ENCODE peak calls at places on chromosomes 5 and 9, in ten cellular contexts. One of them, this sample, is unnamed.

GRCh38 chr5:157312492-157312891 is 46.6 kb downstream of the CYFIP2 start:
- DNase-seq in OCI-LY7: peak
- DNase-seq in GM12878: peak
- DNase-seq in kidney: no peak
- DNase-seq in tibial artery: no peak
- DNase-seq in CD4-positive, alpha-beta memory T cell: peak
- DNase-seq in upper lobe of right lung: no peak
- DNase-seq in GM23248: peak
- DNase-seq in effector memory CD4-positive, alpha-beta T cell: peak
- DNase-seq in trophoblast cell: peak
- DNase-seq in this sample: peak

GRCh38 chr9:128148509-128149000 is 698 bp upstream of the LCN2 start:
- DNase-seq in trophoblast cell: no peak
- DNase-seq in GM12878: no peak
- DNase-seq in effector memory CD4-positive, alpha-beta T cell: no peak
- DNase-seq in tibial artery: no peak
- DNase-seq in GM23248: no peak
- DNase-seq in upper lobe of right lung: no peak
- DNase-seq in kidney: no peak
- DNase-seq in CD4-positive, alpha-beta memory T cell: no peak
- DNase-seq in OCI-LY7: no peak
- DNase-seq in this sample: no peak

GRCh38 chr9:120625222-120625621 is 45.3 kb upstream of the CDK5RAP2 start:
- DNase-seq in effector memory CD4-positive, alpha-beta T cell: no peak
- DNase-seq in GM12878: no peak
- DNase-seq in trophoblast cell: no peak
- DNase-seq in kidney: no peak
- DNase-seq in tibial artery: no peak
- DNase-seq in CD4-positive, alpha-beta memory T cell: peak
- DNase-seq in OCI-LY7: no peak
- DNase-seq in GM23248: peak
- DNase-seq in upper lobe of right lung: no peak
- DNase-seq in this sample: no peak

GRCh38 chr9:131513177-131513576 is 10.5 kb downstream of the POMT1 start:
- DNase-seq in trophoblast cell: no peak
- DNase-seq in CD4-positive, alpha-beta memory T cell: peak
- DNase-seq in tibial artery: no peak
- DNase-seq in OCI-LY7: peak
- DNase-seq in effector memory CD4-positive, alpha-beta T cell: no peak
- DNase-seq in upper lobe of right lung: no peak
- DNase-seq in GM23248: no peak
- DNase-seq in GM12878: no peak
- DNase-seq in kidney: no peak
- DNase-seq in this sample: no peak

GRCh38 chr9:71681708-71682268 is 86.5 kb downstream of the CEMIP2 start:
- DNase-seq in OCI-LY7: no peak
- DNase-seq in upper lobe of right lung: no peak
- DNase-seq in GM12878: no peak
- DNase-seq in CD4-positive, alpha-beta memory T cell: no peak
- DNase-seq in GM23248: peak
- DNase-seq in kidney: no peak
- DNase-seq in effector memory CD4-positive, alpha-beta T cell: no peak
- DNase-seq in trophoblast cell: peak
- DNase-seq in tibial artery: no peak
- DNase-seq in this sample: no peak

GRCh38 chr9:16175461-16175860 is 622.6 kb downstream of the CCDC171 start:
- DNase-seq in kidney: no peak
- DNase-seq in tibial artery: no peak
- DNase-seq in trophoblast cell: no peak
- DNase-seq in upper lobe of right lung: no peak
- DNase-seq in OCI-LY7: no peak
- DNase-seq in CD4-positive, alpha-beta memory T cell: no peak
- DNase-seq in GM23248: no peak
- DNase-seq in effector memory CD4-positive, alpha-beta T cell: no peak
- DNase-seq in GM12878: no peak
- DNase-seq in this sample: no peak

GRCh38 chr5:83764101-83764500 is 43.4 kb upstream of the HAPLN1 start:
- DNase-seq in GM12878: no peak
- DNase-seq in tibial artery: no peak
- DNase-seq in CD4-positive, alpha-beta memory T cell: no peak
- DNase-seq in trophoblast cell: no peak
- DNase-seq in upper lobe of right lung: no peak
- DNase-seq in kidney: no peak
- DNase-seq in effector memory CD4-positive, alpha-beta T cell: no peak
- DNase-seq in GM23248: no peak
- DNase-seq in OCI-LY7: no peak
- DNase-seq in this sample: no peak

GRCh38 chr5:81093536-81094196 is 133.5 kb downstream of the RASGRF2 start:
- DNase-seq in OCI-LY7: no peak
- DNase-seq in GM23248: no peak
- DNase-seq in kidney: no peak
- DNase-seq in effector memory CD4-positive, alpha-beta T cell: no peak
- DNase-seq in CD4-positive, alpha-beta memory T cell: no peak
- DNase-seq in tibial artery: no peak
- DNase-seq in trophoblast cell: no peak
- DNase-seq in GM12878: no peak
- DNase-seq in upper lobe of right lung: no peak
- DNase-seq in this sample: no peak

GRCh38 chr9:111038336-111039202 is at the start of gene LPAR1:
- DNase-seq in effector memory CD4-positive, alpha-beta T cell: no peak
- DNase-seq in kidney: peak
- DNase-seq in GM23248: peak
- DNase-seq in GM12878: no peak
- DNase-seq in OCI-LY7: no peak
- DNase-seq in trophoblast cell: peak
- DNase-seq in upper lobe of right lung: peak
- DNase-seq in tibial artery: peak
- DNase-seq in CD4-positive, alpha-beta memory T cell: no peak
- DNase-seq in this sample: no peak

GRCh38 chr9:107158321-107158720 is 124.8 kb upstream of the RAD23B start:
- DNase-seq in GM12878: no peak
- DNase-seq in trophoblast cell: peak
- DNase-seq in effector memory CD4-positive, alpha-beta T cell: no peak
- DNase-seq in tibial artery: no peak
- DNase-seq in OCI-LY7: peak
- DNase-seq in upper lobe of right lung: no peak
- DNase-seq in kidney: no peak
- DNase-seq in CD4-positive, alpha-beta memory T cell: no peak
- DNase-seq in GM23248: peak
- DNase-seq in this sample: no peak

GRCh38 chr9:121772600-121773285 is 121.3 kb downstream of the DAB2IP start:
- DNase-seq in trophoblast cell: no peak
- DNase-seq in CD4-positive, alpha-beta memory T cell: no peak
- DNase-seq in GM23248: no peak
- DNase-seq in kidney: peak
- DNase-seq in OCI-LY7: no peak
- DNase-seq in tibial artery: peak
- DNase-seq in GM12878: no peak
- DNase-seq in effector memory CD4-positive, alpha-beta T cell: no peak
- DNase-seq in upper lobe of right lung: peak
- DNase-seq in this sample: no peak

GRCh38 chr5:141780952-141781730 is 97.1 kb downstream of the PCDH1 start:
- DNase-seq in tibial artery: no peak
- DNase-seq in effector memory CD4-positive, alpha-beta T cell: no peak
- DNase-seq in CD4-positive, alpha-beta memory T cell: no peak
- DNase-seq in upper lobe of right lung: no peak
- DNase-seq in GM23248: no peak
- DNase-seq in kidney: no peak
- DNase-seq in OCI-LY7: no peak
- DNase-seq in GM12878: no peak
- DNase-seq in trophoblast cell: no peak
- DNase-seq in this sample: no peak
- H3K27ac ChIP-seq in tibial artery: no peak
- H3K27ac ChIP-seq in effector memory CD4-positive, alpha-beta T cell: no peak
- H3K27ac ChIP-seq in CD4-positive, alpha-beta memory T cell: no peak
- H3K27ac ChIP-seq in upper lobe of right lung: no peak
- H3K27ac ChIP-seq in GM23248: no peak
- H3K27ac ChIP-seq in kidney: no peak
- H3K27ac ChIP-seq in OCI-LY7: no peak
- H3K27ac ChIP-seq in GM12878: no peak
- H3K27ac ChIP-seq in trophoblast cell: no peak
- H3K27ac ChIP-seq in this sample: no peak

DNA sequence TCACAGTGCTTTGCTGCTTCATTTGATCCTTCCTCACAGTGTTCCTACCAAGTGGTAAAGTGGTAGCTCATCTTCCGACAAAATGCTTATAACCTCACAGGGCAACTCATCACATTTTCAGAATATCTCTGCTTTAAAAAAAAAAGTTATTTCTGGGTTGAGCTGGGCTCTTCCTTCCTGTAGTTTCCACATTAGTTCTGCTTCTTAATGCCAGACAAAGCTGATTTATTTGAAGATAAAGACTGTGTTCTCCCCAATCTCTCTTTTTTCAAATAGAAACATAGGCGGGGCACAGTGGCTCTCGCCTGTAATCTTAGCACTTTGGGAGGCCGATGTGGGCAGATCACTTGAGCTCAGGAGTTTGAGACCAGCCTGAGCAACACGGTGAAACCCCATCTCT is 273.1 kb downstream of the ACTL7B start:
- DNase-seq in tibial artery: no peak
- DNase-seq in effector memory CD4-positive, alpha-beta T cell: no peak
- DNase-seq in GM12878: no peak
- DNase-seq in GM23248: no peak
- DNase-seq in OCI-LY7: no peak
- DNase-seq in CD4-positive, alpha-beta memory T cell: no peak
- DNase-seq in upper lobe of right lung: no peak
- DNase-seq in trophoblast cell: no peak
- DNase-seq in kidney: no peak
- DNase-seq in this sample: no peak
- H3K4me3 ChIP-seq in tibial artery: no peak
- H3K4me3 ChIP-seq in effector memory CD4-positive, alpha-beta T cell: no peak
- H3K4me3 ChIP-seq in GM12878: no peak
- H3K4me3 ChIP-seq in GM23248: no peak
- H3K4me3 ChIP-seq in OCI-LY7: no peak
- H3K4me3 ChIP-seq in CD4-positive, alpha-beta memory T cell: no peak
- H3K4me3 ChIP-seq in upper lobe of right lung: no peak
- H3K4me3 ChIP-seq in trophoblast cell: no peak
- H3K4me3 ChIP-seq in kidney: no peak
- H3K4me3 ChIP-seq in this sample: no peak

GRCh38 chr5:39178171-39178570 is 41.2 kb downstream of the FYB1 start:
- DNase-seq in kidney: no peak
- DNase-seq in CD4-positive, alpha-beta memory T cell: no peak
- DNase-seq in GM23248: peak
- DNase-seq in tibial artery: no peak
- DNase-seq in effector memory CD4-positive, alpha-beta T cell: no peak
- DNase-seq in GM12878: no peak
- DNase-seq in trophoblast cell: peak
- DNase-seq in OCI-LY7: no peak
- DNase-seq in upper lobe of right lung: no peak
- DNase-seq in this sample: peak

GRCh38 chr5:39178856-39179255 is 40.5 kb downstream of the FYB1 start:
- DNase-seq in OCI-LY7: no peak
- DNase-seq in GM23248: no peak
- DNase-seq in tibial artery: no peak
- DNase-seq in CD4-positive, alpha-beta memory T cell: peak
- DNase-seq in GM12878: no peak
- DNase-seq in upper lobe of right lung: no peak
- DNase-seq in effector memory CD4-positive, alpha-beta T cell: no peak
- DNase-seq in kidney: no peak
- DNase-seq in trophoblast cell: no peak
- DNase-seq in this sample: no peak

GRCh38 chr5:39176740-39177628 is 42.4 kb downstream of the FYB1 start:
- DNase-seq in upper lobe of right lung: no peak
- DNase-seq in kidney: no peak
- DNase-seq in OCI-LY7: no peak
- DNase-seq in effector memory CD4-positive, alpha-beta T cell: peak
- DNase-seq in CD4-positive, alpha-beta memory T cell: peak
- DNase-seq in GM12878: peak
- DNase-seq in GM23248: no peak
- DNase-seq in tibial artery: no peak
- DNase-seq in trophoblast cell: no peak
- DNase-seq in this sample: no peak

GRCh38 chr5:39175273-39175955 is 43.9 kb downstream of the FYB1 start:
- DNase-seq in upper lobe of right lung: no peak
- DNase-seq in kidney: no peak
- DNase-seq in effector memory CD4-positive, alpha-beta T cell: peak
- DNase-seq in GM12878: no peak
- DNase-seq in trophoblast cell: peak
- DNase-seq in CD4-positive, alpha-beta memory T cell: peak
- DNase-seq in GM23248: no peak
- DNase-seq in OCI-LY7: no peak
- DNase-seq in tibial artery: no peak
- DNase-seq in this sample: no peak

DNA sequence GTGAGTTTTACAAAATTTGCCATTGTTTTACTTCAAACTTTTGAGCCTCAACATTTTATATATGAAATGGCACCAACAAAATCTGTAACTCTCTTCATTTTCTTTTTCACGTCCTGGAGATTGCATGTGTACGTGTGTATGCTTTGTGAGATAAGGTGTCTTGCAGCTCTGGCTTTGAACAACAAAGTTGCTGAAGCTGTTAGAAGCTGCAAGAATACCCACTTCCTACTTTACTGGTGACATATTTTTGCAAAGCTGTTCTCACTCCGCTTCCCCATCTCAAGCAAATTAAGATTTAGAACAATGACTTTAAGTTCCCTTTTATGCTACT is 41.8 kb downstream of the FYB1 start:
- DNase-seq in GM23248: no peak
- DNase-seq in tibial artery: no peak
- DNase-seq in trophoblast cell: no peak
- DNase-seq in GM12878: peak
- DNase-seq in effector memory CD4-positive, alpha-beta T cell: no peak
- DNase-seq in OCI-LY7: no peak
- DNase-seq in kidney: no peak
- DNase-seq in CD4-positive, alpha-beta memory T cell: peak
- DNase-seq in upper lobe of right lung: no peak
- DNase-seq in this sample: peak
- H3K27ac ChIP-seq in GM23248: no peak
- H3K27ac ChIP-seq in tibial artery: no peak
- H3K27ac ChIP-seq in trophoblast cell: no peak
- H3K27ac ChIP-seq in GM12878: no peak
- H3K27ac ChIP-seq in effector memory CD4-positive, alpha-beta T cell: peak
- H3K27ac ChIP-seq in OCI-LY7: no peak
- H3K27ac ChIP-seq in kidney: no peak
- H3K27ac ChIP-seq in CD4-positive, alpha-beta memory T cell: peak
- H3K27ac ChIP-seq in upper lobe of right lung: no peak
- H3K27ac ChIP-seq in this sample: peak

DNA sequence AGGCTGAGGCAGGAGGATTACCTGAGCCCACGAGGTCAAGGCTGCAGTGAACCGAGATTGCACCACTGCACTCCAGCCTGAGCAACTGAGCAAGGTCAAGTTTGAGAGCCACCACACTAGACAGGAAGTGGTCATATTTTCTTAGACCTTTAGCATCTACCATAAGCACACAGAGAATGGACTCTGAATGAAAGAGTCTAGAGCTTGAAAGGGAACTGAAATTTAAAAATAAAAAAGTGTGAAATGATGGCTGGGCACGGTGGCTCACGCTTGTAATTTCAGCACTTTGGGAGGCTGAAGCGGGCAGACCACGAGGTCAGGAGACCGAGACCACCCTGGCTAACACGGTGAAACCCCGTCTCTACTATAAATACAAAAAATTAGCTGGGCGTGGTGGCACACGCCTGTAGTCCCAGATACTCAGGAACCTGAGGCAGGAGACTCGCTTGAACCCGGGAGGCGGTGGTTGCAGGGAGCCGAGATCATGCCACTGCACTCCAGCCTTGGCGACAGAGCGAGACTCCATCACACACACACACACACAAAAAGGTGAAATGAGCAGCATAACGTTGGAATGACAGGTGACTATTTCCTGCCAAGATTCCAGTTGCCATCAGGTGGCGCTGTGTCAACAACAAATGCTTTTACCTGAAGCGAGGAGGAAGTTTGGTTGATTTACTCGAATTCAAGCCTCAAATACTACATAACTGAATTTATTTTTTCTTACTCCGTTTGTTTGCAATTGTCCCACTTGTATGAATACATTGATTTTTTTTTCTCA is 21.3 kb upstream of the AK3 start:
- DNase-seq in trophoblast cell: peak
- DNase-seq in CD4-positive, alpha-beta memory T cell: peak
- DNase-seq in upper lobe of right lung: peak
- DNase-seq in GM23248: peak
- DNase-seq in OCI-LY7: peak
- DNase-seq in kidney: peak
- DNase-seq in effector memory CD4-positive, alpha-beta T cell: peak
- DNase-seq in tibial artery: peak
- DNase-seq in GM12878: peak
- DNase-seq in this sample: peak
- H3K4me3 ChIP-seq in trophoblast cell: no peak
- H3K4me3 ChIP-seq in CD4-positive, alpha-beta memory T cell: no peak
- H3K4me3 ChIP-seq in upper lobe of right lung: peak
- H3K4me3 ChIP-seq in GM23248: no peak
- H3K4me3 ChIP-seq in OCI-LY7: peak
- H3K4me3 ChIP-seq in kidney: peak
- H3K4me3 ChIP-seq in effector memory CD4-positive, alpha-beta T cell: no peak
- H3K4me3 ChIP-seq in tibial artery: peak
- H3K4me3 ChIP-seq in GM12878: peak
- H3K4me3 ChIP-seq in this sample: peak

This sample was measured in HL-60.